ENCODE peak calls at places on chromosomes 16 and 17, in nine cellular contexts. W is Caco-2, C is GM23338, N is IMR-90, Q is esophagus squamous epithelium, J is breast epithelium, M is body of pancreas, H is H7, R is endodermal cell. B is an unnamed sample.

GRCh38 chr17:34318474-34318873 is 761 bp upstream of the CCL8 start:
- DNase-seq in C (peak), N (no peak), W (peak), Q (no peak), R (peak), H (peak), J (no peak), M (no peak), B (no peak)

GRCh38 chr16:11306997-11307638 is 26.0 kb upstream of the PRM1 start:
- DNase-seq in Q (no peak), W (no peak), N (no peak), C (no peak), H (no peak), M (no peak), R (no peak), J (no peak), B (no peak)

GRCh38 chr16:67158637-67159600 is 790 bp downstream of the TRADD start:
- DNase-seq in C (peak), M (peak), Q (no peak), W (peak), J (no peak), H (peak), N (no peak), R (peak), B (no peak)

GRCh38 chr16:49860593-49860992 is 4.7 kb upstream of the ZNF423 start:
- DNase-seq in W (no peak), N (no peak), C (no peak), M (no peak), R (no peak), J (no peak), Q (no peak), H (no peak), B (no peak)

GRCh38 chr16:47470810-47471209 is 9.7 kb downstream of the PHKB start:
- DNase-seq in R (no peak), J (no peak), N (no peak), H (no peak), M (no peak), C (no peak), Q (no peak), W (no peak), B (no peak)

GRCh38 chr16:86241681-86242080 is 268.6 kb upstream of the FOXF1 start:
- DNase-seq in M (no peak), C (peak), Q (no peak), J (peak), N (no peak), R (no peak), H (no peak), W (no peak), B (peak)

GRCh38 chr17:21019976-21020575 is 22.7 kb downstream of the USP22 start:
- DNase-seq in J (no peak), R (peak), M (peak), H (peak), N (no peak), Q (no peak), C (peak), W (no peak), B (no peak)

GRCh38 chr16:70437017-70437581 is 1.8 kb downstream of the ST3GAL2 start:
- DNase-seq in C (peak), Q (no peak), R (peak), J (no peak), N (peak), H (peak), M (no peak), W (peak), B (no peak)

GRCh38 chr16:180101-180920 is at the start of gene HBQ1:
- DNase-seq in M (peak), H (peak), N (no peak), R (peak), C (peak), Q (no peak), W (no peak), J (no peak), B (no peak)

GRCh38 chr17:76491271-76492184 is 9.7 kb downstream of the RHBDF2 start:
- DNase-seq in Q (no peak), R (no peak), J (no peak), W (no peak), N (no peak), M (no peak), H (no peak), C (no peak), B (no peak)

GRCh38 chr17:71003736-71004135 is 834.4 kb downstream of the KCNJ2 start:
- DNase-seq in C (peak), H (peak), W (no peak), N (no peak), J (no peak), M (no peak), R (peak), Q (no peak), B (no peak)

GRCh38 chr17:82203920-82204319 is 8.7 kb downstream of the CCDC57 start:
- DNase-seq in Q (no peak), H (no peak), M (no peak), J (no peak), C (no peak), N (no peak), W (no peak), R (no peak), B (no peak)

GRCh38 chr16:88638323-88639230 is at the start of gene IL17C:
- DNase-seq in M (peak), N (no peak), J (no peak), Q (no peak), R (peak), H (peak), W (no peak), C (peak), B (no peak)

GRCh38 chr17:78704594-78704993 is 77.5 kb downstream of the CYTH1 start:
- DNase-seq in W (no peak), Q (no peak), H (no peak), M (no peak), J (no peak), N (no peak), R (peak), C (no peak), B (no peak)

GRCh38 chr17:58527306-58527705 is 12.9 kb upstream of the MTMR4 start:
- DNase-seq in C (peak), Q (no peak), M (no peak), R (no peak), N (no peak), J (no peak), H (no peak), W (no peak), B (no peak)

GRCh38 chr17:19657182-19657581 is 8.6 kb downstream of the ALDH3A2 start:
- DNase-seq in M (no peak), R (no peak), N (no peak), H (no peak), Q (no peak), C (no peak), W (no peak), J (no peak), B (no peak)

GRCh38 chr16:19559242-19559910 is 3.9 kb downstream of the VPS35L start:
- DNase-seq in Q (no peak), C (peak), N (peak), W (no peak), R (peak), H (peak), J (no peak), M (no peak), B (no peak)

GRCh38 chr16:83952940-83953795 is at the start of gene OSGIN1:
- DNase-seq in N (peak), W (peak), M (peak), Q (peak), H (peak), J (peak), C (peak), R (peak), B (peak)
- H3K4me3 ChIP-seq in N (peak), W (peak), M (peak), Q (peak), H (peak), J (peak), C (no peak), R (peak), B (peak)

GRCh38 chr17:49967621-49968379 is 1.2 kb upstream of the DLX4 start:
- DNase-seq in W (no peak), C (no peak), Q (no peak), J (no peak), H (no peak), N (no peak), R (no peak), M (no peak), B (no peak)
- H3K4me3 ChIP-seq in W (peak), C (peak), Q (peak), J (peak), H (peak), N (peak), R (peak), M (no peak), B (peak)

DNA sequence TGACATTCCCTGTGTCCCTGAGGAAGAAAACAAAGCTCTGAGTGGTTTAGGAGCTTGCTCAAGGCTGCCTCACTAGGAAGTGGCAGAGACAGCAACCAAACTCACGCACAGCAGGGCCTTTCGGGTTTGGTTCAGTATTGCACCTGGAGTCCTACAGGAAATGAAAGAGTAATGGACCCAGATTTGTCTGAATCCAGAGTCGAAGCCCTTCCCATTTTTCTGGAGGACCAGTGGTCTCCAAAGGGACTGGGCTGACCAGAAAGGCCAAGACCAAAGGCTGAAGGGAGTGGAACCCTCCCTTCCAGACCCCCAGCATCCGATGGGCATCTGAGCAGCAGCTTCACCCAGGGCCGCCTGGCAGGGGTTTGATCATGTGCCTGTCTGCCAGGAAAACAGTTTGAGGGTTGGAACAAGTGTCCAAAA is 85.5 kb upstream of the RPL38 start:
- DNase-seq in M (no peak), C (peak), J (no peak), H (peak), W (peak), N (no peak), Q (no peak), R (peak), B (peak)
- H3K4me3 ChIP-seq in M (no peak), C (no peak), J (no peak), H (no peak), W (no peak), N (no peak), Q (no peak), R (no peak), B (no peak)

DNA sequence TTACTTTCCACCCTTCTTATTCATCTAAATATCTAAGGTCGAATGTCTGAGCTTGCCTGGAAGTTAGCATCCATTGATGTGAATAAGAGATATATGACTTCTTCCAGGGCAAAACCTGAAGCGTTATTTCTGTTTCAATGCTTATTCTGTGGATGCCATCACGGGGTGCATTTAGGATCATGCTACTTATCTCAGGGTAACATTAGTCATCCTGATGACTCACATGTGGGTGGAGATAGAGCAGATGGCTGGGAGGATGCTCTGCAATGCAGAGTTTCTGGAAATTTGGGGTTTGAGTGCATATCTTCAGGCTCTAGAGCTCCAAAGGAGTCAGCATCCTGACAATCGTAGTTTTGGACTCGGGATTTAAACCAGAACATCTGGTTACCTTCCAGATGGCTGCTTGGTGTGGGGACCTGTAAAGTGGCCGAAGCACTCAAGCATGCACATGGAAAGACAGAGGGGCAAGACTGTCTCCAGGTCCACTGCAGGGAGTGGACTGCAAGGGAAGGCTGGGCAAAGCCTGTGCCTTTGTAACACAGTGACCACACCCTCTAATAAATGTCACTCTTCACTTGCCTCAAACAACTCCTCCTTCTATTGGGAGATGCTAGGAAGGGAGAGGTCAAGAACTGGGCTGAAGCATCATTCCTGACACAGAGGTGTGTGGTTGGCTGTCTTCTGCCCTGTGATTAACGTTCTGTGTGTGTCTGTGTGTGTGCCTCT is 175.2 kb upstream of the SALL1 start:
- DNase-seq in C (no peak), J (no peak), H (no peak), W (no peak), N (peak), Q (no peak), R (no peak), M (no peak), B (no peak)
- H3K4me3 ChIP-seq in C (no peak), J (no peak), H (no peak), W (no peak), N (no peak), Q (no peak), R (no peak), M (no peak), B (no peak)

GRCh38 chr17:31314788-31315105 is 893 bp upstream of the EVI2B start:
- DNase-seq in Q (no peak), W (no peak), J (no peak), N (no peak), M (no peak), R (no peak), C (no peak), H (no peak), B (no peak)
- H3K4me3 ChIP-seq in Q (no peak), W (no peak), J (no peak), N (no peak), M (no peak), R (no peak), C (no peak), H (no peak), B (no peak)

GRCh38 chr17:39164675-39165143 is 1.3 kb downstream of the ARL5C start:
- DNase-seq in Q (no peak), R (peak), W (peak), M (peak), J (peak), C (peak), H (peak), N (peak), B (peak)

GRCh38 chr17:39166437-39167335 is 725 bp upstream of the ARL5C start:
- DNase-seq in Q (no peak), C (no peak), H (no peak), R (no peak), M (peak), W (no peak), N (no peak), J (no peak), B (no peak)

GRCh38 chr17:39167492-39167891 is 1.5 kb upstream of the ARL5C start:
- DNase-seq in M (peak), Q (no peak), H (no peak), C (no peak), R (no peak), J (no peak), N (no peak), W (no peak), B (no peak)

GRCh38 chr17:39165178-39165843 is 650 bp downstream of the ARL5C start:
- DNase-seq in C (peak), M (no peak), Q (no peak), N (no peak), W (no peak), J (no peak), H (peak), R (peak), B (no peak)

GRCh38 chr17:39165844-39166349 is at the start of gene ARL5C:
- DNase-seq in W (no peak), C (no peak), J (no peak), M (peak), R (no peak), Q (no peak), N (no peak), H (no peak), B (no peak)
- H3K4me3 ChIP-seq in W (no peak), C (peak), J (peak), M (no peak), R (peak), Q (peak), N (peak), H (peak), B (peak)

GRCh38 chr16:17404903-17405691 is 65.7 kb downstream of the XYLT1 start:
- DNase-seq in R (no peak), C (no peak), J (peak), Q (no peak), W (no peak), M (peak), H (no peak), N (peak), B (peak)
- H3K4me3 ChIP-seq in R (no peak), C (no peak), J (peak), Q (no peak), W (no peak), M (no peak), H (no peak), N (no peak), B (no peak)

GRCh38 chr17:40346768-40347154 is 17.8 kb downstream of the GJD3 start:
- DNase-seq in R (no peak), W (no peak), Q (no peak), M (no peak), C (no peak), H (no peak), N (no peak), J (no peak), B (no peak)

GRCh38 chr17:40346061-40346767 is 18.3 kb downstream of the GJD3 start:
- DNase-seq in R (peak), C (peak), W (no peak), Q (no peak), M (no peak), H (peak), J (no peak), N (no peak), B (no peak)

GRCh38 chr17:40348562-40349476 is 15.7 kb downstream of the GJD3 start:
- DNase-seq in N (no peak), W (no peak), C (no peak), M (peak), R (peak), J (peak), H (no peak), Q (no peak), B (no peak)

GRCh38 chr17:40348136-40348504 is 16.4 kb downstream of the GJD3 start:
- DNase-seq in R (peak), W (no peak), C (peak), Q (no peak), H (peak), J (no peak), N (no peak), M (no peak), B (no peak)

GRCh38 chr17:40347319-40348135 is 17.0 kb downstream of the GJD3 start:
- DNase-seq in H (peak), R (peak), W (no peak), C (peak), M (no peak), Q (no peak), N (no peak), J (no peak), B (no peak)
- H3K4me3 ChIP-seq in H (no peak), R (no peak), W (no peak), C (peak), M (no peak), Q (peak), N (no peak), J (peak), B (no peak)

GRCh38 chr17:48640858-48641180 is 14.7 kb upstream of the HOXB9 start:
- DNase-seq in M (no peak), C (no peak), Q (no peak), N (no peak), H (peak), J (no peak), R (no peak), W (no peak), B (no peak)
- H3K4me3 ChIP-seq in M (no peak), C (no peak), Q (no peak), N (no peak), H (no peak), J (no peak), R (no peak), W (no peak), B (no peak)

GRCh38 chr17:74758846-74759163 is 10.4 kb downstream of the NHERF1 start:
- DNase-seq in H (peak), M (no peak), Q (no peak), C (no peak), R (no peak), W (peak), N (peak), J (no peak), B (no peak)
- H3K4me3 ChIP-seq in H (no peak), M (no peak), Q (peak), C (no peak), R (no peak), W (no peak), N (no peak), J (peak), B (no peak)